ENCODE peak calls at places on chromosomes 2 and 18, in ten cellular contexts. E, Z, G, B, X, K, J, P, N and Y are unnamed samples.

GRCh38 chr2:83587309-83587708 is 871.8 kb downstream of the SUCLG1 start:
- DNase-seq in P (no peak), G (no peak), X (no peak), K (peak), E (no peak), Z (no peak), J (no peak), N (no peak), B (no peak), Y (no peak)

GRCh38 chr2:119837759-119838158 is 78.0 kb downstream of the PTPN4 start:
- DNase-seq in G (no peak), J (no peak), Z (no peak), B (no peak), E (no peak), N (no peak), P (no peak), X (no peak), K (no peak), Y (no peak)

GRCh38 chr18:53586923-53587322 is 637.5 kb downstream of the MBD2 start:
- DNase-seq in X (no peak), K (no peak), G (no peak), J (no peak), N (no peak), P (no peak), B (no peak), E (no peak), Z (no peak), Y (no peak)

GRCh38 chr2:239157269-239157668 is 243.6 kb downstream of the HDAC4 start:
- DNase-seq in P (peak), E (no peak), X (no peak), G (no peak), J (no peak), B (peak), N (no peak), K (no peak), Z (no peak), Y (peak)

GRCh38 chr18:9850297-9850696 is 35.5 kb upstream of the TXNDC2 start:
- DNase-seq in B (no peak), J (no peak), N (no peak), Z (no peak), G (no peak), X (no peak), E (no peak), K (no peak), P (no peak), Y (no peak)

GRCh38 chr2:10521356-10521755 is 73.2 kb upstream of the ODC1 start:
- DNase-seq in Z (peak), N (no peak), P (no peak), J (no peak), G (no peak), K (no peak), B (no peak), E (no peak), X (no peak), Y (no peak)

GRCh38 chr2:8679827-8680731 is 1.8 kb upstream of the ID2 start:
- DNase-seq in P (no peak), N (no peak), X (no peak), J (peak), Z (no peak), E (no peak), B (peak), G (no peak), K (peak), Y (peak)

GRCh38 chr2:207163815-207164747 is 1.7 kb downstream of the KLF7 start:
- DNase-seq in N (peak), K (peak), G (no peak), E (no peak), Z (peak), X (no peak), B (peak), J (peak), P (peak), Y (peak)

GRCh38 chr2:227404575-227404974 is 16.8 kb upstream of the SCYGR1 start:
- DNase-seq in P (no peak), Z (peak), B (no peak), G (no peak), K (peak), E (no peak), J (no peak), N (no peak), X (no peak), Y (no peak)

GRCh38 chr2:240820014-240820606 is at the start of gene KIF1A:
- DNase-seq in J (no peak), P (no peak), G (no peak), N (no peak), X (no peak), E (no peak), Z (peak), K (no peak), B (no peak), Y (no peak)

GRCh38 chr2:20675701-20676352 is 8.9 kb downstream of the GDF7 start:
- DNase-seq in K (peak), G (no peak), J (peak), N (no peak), X (peak), E (no peak), B (no peak), P (no peak), Z (peak), Y (no peak)

GRCh38 chr2:205627085-205627484 is 55.2 kb upstream of the NRP2 start:
- DNase-seq in J (no peak), Z (no peak), G (no peak), N (no peak), K (no peak), X (no peak), B (no peak), E (no peak), P (no peak), Y (no peak)

GRCh38 chr2:132824716-132825115 is 154.7 kb upstream of the LYPD1 start:
- DNase-seq in G (peak), P (no peak), X (no peak), B (no peak), K (peak), Z (no peak), N (no peak), E (no peak), J (no peak), Y (no peak)

GRCh38 chr2:173903611-173904394 is 61.4 kb downstream of the SP3 start:
- DNase-seq in J (no peak), G (no peak), B (no peak), K (no peak), N (no peak), X (no peak), E (no peak), P (no peak), Z (no peak), Y (no peak)

GRCh38 chr2:230873670-230874401 is 9.1 kb downstream of the ITM2C start:
- DNase-seq in X (peak), G (no peak), P (no peak), J (no peak), N (no peak), K (no peak), B (no peak), Z (no peak), E (no peak), Y (no peak)

GRCh38 chr2:132416080-132416911 is at the start of gene GPR39:
- DNase-seq in Z (peak), G (peak), J (peak), X (no peak), N (peak), K (peak), P (peak), B (peak), E (peak), Y (no peak)

GRCh38 chr18:75114231-75114630 is 94.7 kb downstream of the PTGR3 start:
- DNase-seq in E (no peak), G (no peak), K (no peak), B (no peak), X (no peak), J (no peak), P (no peak), N (no peak), Z (no peak), Y (peak)
- H3K4me3 ChIP-seq in E (no peak), G (no peak), K (no peak), B (no peak), X (no peak), J (no peak), P (no peak), N (no peak), Z (no peak), Y (no peak)

GRCh38 chr2:85011747-85012146 is 40.8 kb downstream of the KCMF1 start:
- DNase-seq in X (no peak), E (no peak), B (no peak), K (no peak), J (peak), N (no peak), G (no peak), P (no peak), Z (peak), Y (no peak)
- TF ChIP-seq CTCF in X (no peak), E (no peak), B (no peak), K (no peak), J (peak), N (no peak), G (peak), P (no peak), Z (peak), Y (no peak)

GRCh38 chr2:63614983-63615945 is 26.5 kb downstream of the MDH1 start:
- DNase-seq in P (no peak), Z (peak), G (peak), N (no peak), K (peak), E (no peak), B (no peak), J (peak), X (no peak), Y (no peak)
- H3K27ac ChIP-seq in P (no peak), Z (peak), G (no peak), N (no peak), K (no peak), E (no peak), B (no peak), J (no peak), X (no peak), Y (no peak)

GRCh38 chr2:113278812-113279139 is at the start of gene PAX8:
- DNase-seq in Z (peak), N (no peak), J (no peak), K (no peak), B (no peak), P (no peak), G (no peak), X (no peak), E (no peak), Y (no peak)
- H3K4me3 ChIP-seq in Z (peak), N (no peak), J (no peak), K (no peak), B (peak), P (no peak), G (no peak), X (no peak), E (no peak), Y (peak)

GRCh38 chr2:58235988-58236387 is 5.1 kb downstream of the FANCL start:
- DNase-seq in B (no peak), N (no peak), Z (no peak), J (no peak), E (no peak), K (peak), G (no peak), X (no peak), P (no peak), Y (no peak)
- TF ChIP-seq CTCF in B (no peak), N (no peak), Z (no peak), J (no peak), E (no peak), K (no peak), G (no peak), X (no peak), P (no peak), Y (no peak)

GRCh38 chr2:147399011-147399410 is 445.8 kb upstream of the ACVR2A start:
- DNase-seq in Z (no peak), G (no peak), J (no peak), B (no peak), P (no peak), X (no peak), N (no peak), K (no peak), E (no peak), Y (no peak)

GRCh38 chr2:147396890-147397289 is 447.9 kb upstream of the ACVR2A start:
- DNase-seq in E (no peak), B (no peak), J (no peak), Z (no peak), P (no peak), G (no peak), K (no peak), N (no peak), X (no peak), Y (no peak)

GRCh38 chr2:147394179-147394790 is 450.5 kb upstream of the ACVR2A start:
- DNase-seq in E (no peak), X (no peak), B (no peak), P (no peak), Z (no peak), K (no peak), J (no peak), N (no peak), G (no peak), Y (no peak)

GRCh38 chr2:147398301-147398700 is 446.5 kb upstream of the ACVR2A start:
- DNase-seq in N (no peak), Z (no peak), X (no peak), J (no peak), P (no peak), G (no peak), K (no peak), E (no peak), B (no peak), Y (no peak)
- H3K27ac ChIP-seq in N (peak), Z (no peak), X (no peak), J (no peak), P (no peak), G (no peak), K (no peak), E (no peak), B (no peak), Y (no peak)

GRCh38 chr2:70769450-70769849 is 1.4 kb upstream of the ADD2 start:
- DNase-seq in K (no peak), X (no peak), P (no peak), G (no peak), B (no peak), J (no peak), E (no peak), Z (no peak), N (no peak), Y (no peak)

GRCh38 chr2:70767699-70768584 is at the start of gene ADD2:
- DNase-seq in N (no peak), B (peak), P (peak), K (peak), G (no peak), J (no peak), X (no peak), Z (peak), E (no peak), Y (no peak)

GRCh38 chr2:70767094-70767698 is 804 bp downstream of the ADD2 start:
- DNase-seq in G (no peak), J (no peak), K (peak), N (no peak), B (no peak), Z (peak), X (no peak), E (no peak), P (no peak), Y (no peak)

GRCh38 chr2:70766357-70767093 is 1.5 kb downstream of the ADD2 start:
- DNase-seq in B (no peak), P (no peak), N (no peak), E (no peak), G (no peak), X (no peak), J (no peak), Z (no peak), K (no peak), Y (no peak)

GRCh38 chr2:70768585-70769085 is 635 bp upstream of the ADD2 start:
- DNase-seq in X (no peak), Z (peak), J (no peak), P (no peak), N (no peak), B (no peak), G (no peak), K (no peak), E (no peak), Y (no peak)
- H3K4me3 ChIP-seq in X (no peak), Z (peak), J (no peak), P (no peak), N (no peak), B (peak), G (no peak), K (peak), E (no peak), Y (no peak)

GRCh38 chr2:226185613-226186211 is 613.9 kb downstream of the IRS1 start:
- DNase-seq in J (no peak), N (no peak), B (no peak), G (peak), K (peak), E (peak), Z (no peak), X (no peak), P (no peak), Y (no peak)

GRCh38 chr2:226184940-226185575 is 614.6 kb downstream of the IRS1 start:
- DNase-seq in X (no peak), K (peak), N (no peak), B (no peak), J (no peak), E (peak), G (peak), P (no peak), Z (no peak), Y (no peak)

GRCh38 chr2:226189061-226189460 is 610.6 kb downstream of the IRS1 start:
- DNase-seq in P (no peak), N (no peak), J (no peak), Z (no peak), G (no peak), B (no peak), E (no peak), K (no peak), X (no peak), Y (no peak)

GRCh38 chr2:226187126-226187525 is 612.5 kb downstream of the IRS1 start:
- DNase-seq in J (no peak), X (no peak), B (no peak), Z (no peak), G (no peak), E (no peak), K (no peak), P (no peak), N (no peak), Y (no peak)

GRCh38 chr2:226187601-226188000 is 612.0 kb downstream of the IRS1 start:
- DNase-seq in G (peak), K (no peak), E (peak), B (no peak), N (no peak), P (no peak), X (no peak), J (no peak), Z (no peak), Y (no peak)
- TF ChIP-seq CTCF in G (no peak), K (no peak), E (no peak), B (no peak), N (no peak), P (no peak), X (no peak), J (no peak), Z (no peak), Y (no peak)

DNA sequence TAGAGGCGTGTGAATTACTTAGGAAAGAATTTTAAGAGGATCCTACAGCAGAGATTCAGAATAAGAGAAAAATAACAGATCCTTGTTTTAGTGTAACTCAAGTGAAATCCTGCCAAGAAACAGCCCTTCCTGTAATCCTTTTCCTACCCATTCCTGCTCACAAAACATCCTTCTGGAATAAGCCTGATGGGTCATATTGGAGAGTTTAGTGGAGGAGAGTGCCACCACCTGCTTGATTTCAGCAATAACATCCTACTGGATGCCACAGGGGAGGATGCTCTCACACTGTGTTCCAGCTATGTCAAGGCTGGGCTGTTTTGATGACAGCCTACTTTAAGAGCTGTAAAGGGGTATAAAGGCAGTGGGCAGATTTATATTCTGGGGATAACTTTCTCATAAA is 54.8 kb upstream of the CCDC178 start:
- DNase-seq in J (peak), X (peak), Z (peak), K (peak), B (no peak), N (no peak), G (peak), P (no peak), E (no peak), Y (no peak)
- H3K27ac ChIP-seq in J (no peak), X (no peak), Z (no peak), K (no peak), B (no peak), N (no peak), G (no peak), P (no peak), E (no peak), Y (no peak)